ENCODE peak calls at places on chromosomes 4 and X, in eight cellular contexts. One of them, this sample, is unnamed.

GRCh38 chrX:132676561-132677186 is 187.8 kb upstream of the MBNL3 start:
- DNase-seq in breast epithelium: no peak
- DNase-seq in suprapubic skin: no peak
- DNase-seq in stomach: no peak
- DNase-seq in ovary: no peak
- DNase-seq in thyroid gland: no peak
- DNase-seq in HCT116: no peak
- DNase-seq in IMR-90: no peak
- DNase-seq in this sample: no peak

GRCh38 chrX:70554081-70554480 is 109.4 kb downstream of the DLG3 start:
- DNase-seq in breast epithelium: no peak
- DNase-seq in suprapubic skin: no peak
- DNase-seq in stomach: no peak
- DNase-seq in ovary: no peak
- DNase-seq in thyroid gland: no peak
- DNase-seq in HCT116: no peak
- DNase-seq in IMR-90: peak
- DNase-seq in this sample: no peak

GRCh38 chr4:6408263-6408662 is 64.2 kb downstream of the PPP2R2C start:
- DNase-seq in breast epithelium: no peak
- DNase-seq in suprapubic skin: no peak
- DNase-seq in stomach: no peak
- DNase-seq in ovary: no peak
- DNase-seq in thyroid gland: no peak
- DNase-seq in HCT116: peak
- DNase-seq in IMR-90: no peak
- DNase-seq in this sample: no peak

GRCh38 chrX:101408530-101408836 is 461 bp downstream of the HNRNPH2 start:
- DNase-seq in breast epithelium: no peak
- DNase-seq in suprapubic skin: no peak
- DNase-seq in stomach: no peak
- DNase-seq in ovary: no peak
- DNase-seq in thyroid gland: no peak
- DNase-seq in HCT116: no peak
- DNase-seq in IMR-90: no peak
- DNase-seq in this sample: no peak

GRCh38 chrX:153517421-153517820 is at the start of gene ATP2B3:
- DNase-seq in breast epithelium: no peak
- DNase-seq in suprapubic skin: no peak
- DNase-seq in stomach: no peak
- DNase-seq in ovary: no peak
- DNase-seq in thyroid gland: no peak
- DNase-seq in HCT116: no peak
- DNase-seq in IMR-90: no peak
- DNase-seq in this sample: no peak

GRCh38 chr4:180990931-180991330 is 1252.3 kb upstream of the TENM3 start:
- DNase-seq in breast epithelium: no peak
- DNase-seq in suprapubic skin: no peak
- DNase-seq in stomach: no peak
- DNase-seq in ovary: no peak
- DNase-seq in thyroid gland: no peak
- DNase-seq in HCT116: no peak
- DNase-seq in IMR-90: no peak
- DNase-seq in this sample: no peak

GRCh38 chrX:120429776-120430535 is 39.1 kb downstream of the LAMP2 start:
- DNase-seq in breast epithelium: no peak
- DNase-seq in suprapubic skin: no peak
- DNase-seq in stomach: no peak
- DNase-seq in ovary: no peak
- DNase-seq in thyroid gland: no peak
- DNase-seq in HCT116: no peak
- DNase-seq in IMR-90: no peak
- DNase-seq in this sample: no peak

GRCh38 chrX:40446927-40447326 is 133.8 kb upstream of the ATP6AP2 start:
- DNase-seq in breast epithelium: peak
- DNase-seq in suprapubic skin: no peak
- DNase-seq in stomach: peak
- DNase-seq in ovary: no peak
- DNase-seq in thyroid gland: peak
- DNase-seq in HCT116: no peak
- DNase-seq in IMR-90: no peak
- DNase-seq in this sample: no peak

GRCh38 chrX:39258331-39258730 is 457.1 kb downstream of the MID1IP1 start:
- DNase-seq in breast epithelium: no peak
- DNase-seq in suprapubic skin: no peak
- DNase-seq in stomach: no peak
- DNase-seq in ovary: no peak
- DNase-seq in thyroid gland: no peak
- DNase-seq in HCT116: no peak
- DNase-seq in IMR-90: no peak
- DNase-seq in this sample: no peak

GRCh38 chrX:17160971-17161370 is 214.0 kb upstream of the NHS start:
- DNase-seq in breast epithelium: no peak
- DNase-seq in suprapubic skin: no peak
- DNase-seq in stomach: no peak
- DNase-seq in ovary: no peak
- DNase-seq in thyroid gland: no peak
- DNase-seq in HCT116: no peak
- DNase-seq in IMR-90: no peak
- DNase-seq in this sample: no peak

GRCh38 chr4:151569650-151570049 is 160.7 kb downstream of the FHIP1A start:
- DNase-seq in breast epithelium: no peak
- DNase-seq in suprapubic skin: no peak
- DNase-seq in stomach: no peak
- DNase-seq in ovary: no peak
- DNase-seq in thyroid gland: peak
- DNase-seq in HCT116: no peak
- DNase-seq in IMR-90: no peak
- DNase-seq in this sample: no peak

GRCh38 chr4:176735300-176735699 is 57.4 kb downstream of the VEGFC start:
- DNase-seq in breast epithelium: no peak
- DNase-seq in suprapubic skin: no peak
- DNase-seq in stomach: no peak
- DNase-seq in ovary: no peak
- DNase-seq in thyroid gland: no peak
- DNase-seq in HCT116: no peak
- DNase-seq in IMR-90: peak
- DNase-seq in this sample: no peak

GRCh38 chrX:39854772-39855747 is 242.7 kb downstream of the BCOR start:
- DNase-seq in breast epithelium: no peak
- DNase-seq in suprapubic skin: no peak
- DNase-seq in stomach: no peak
- DNase-seq in ovary: no peak
- DNase-seq in thyroid gland: no peak
- DNase-seq in HCT116: no peak
- DNase-seq in IMR-90: no peak
- DNase-seq in this sample: no peak

GRCh38 chr4:151408630-151409469 is at the start of gene FHIP1A:
- DNase-seq in breast epithelium: peak
- DNase-seq in suprapubic skin: peak
- DNase-seq in stomach: peak
- DNase-seq in ovary: peak
- DNase-seq in thyroid gland: peak
- DNase-seq in HCT116: peak
- DNase-seq in IMR-90: peak
- DNase-seq in this sample: peak

GRCh38 chr4:153729901-153730300 is 29.9 kb downstream of the RNF175 start:
- DNase-seq in breast epithelium: no peak
- DNase-seq in suprapubic skin: no peak
- DNase-seq in stomach: no peak
- DNase-seq in ovary: no peak
- DNase-seq in thyroid gland: no peak
- DNase-seq in HCT116: no peak
- DNase-seq in IMR-90: no peak
- DNase-seq in this sample: no peak

GRCh38 chrX:19046343-19047215 is 62.7 kb upstream of the PHKA2 start:
- DNase-seq in breast epithelium: no peak
- DNase-seq in suprapubic skin: no peak
- DNase-seq in stomach: no peak
- DNase-seq in ovary: no peak
- DNase-seq in thyroid gland: no peak
- DNase-seq in HCT116: peak
- DNase-seq in IMR-90: peak
- DNase-seq in this sample: no peak

GRCh38 chrX:49184294-49185061 is 1.7 kb downstream of the PRICKLE3 start:
- DNase-seq in breast epithelium: peak
- DNase-seq in suprapubic skin: peak
- DNase-seq in stomach: peak
- DNase-seq in ovary: peak
- DNase-seq in thyroid gland: peak
- DNase-seq in HCT116: peak
- DNase-seq in IMR-90: peak
- DNase-seq in this sample: peak
- TF ChIP-seq POLR2A in breast epithelium: no peak
- TF ChIP-seq POLR2A in suprapubic skin: no peak
- TF ChIP-seq POLR2A in stomach: no peak
- TF ChIP-seq POLR2A in ovary: peak
- TF ChIP-seq POLR2A in thyroid gland: peak
- TF ChIP-seq POLR2A in HCT116: peak
- TF ChIP-seq POLR2A in IMR-90: no peak
- TF ChIP-seq POLR2A in this sample: peak

DNA sequence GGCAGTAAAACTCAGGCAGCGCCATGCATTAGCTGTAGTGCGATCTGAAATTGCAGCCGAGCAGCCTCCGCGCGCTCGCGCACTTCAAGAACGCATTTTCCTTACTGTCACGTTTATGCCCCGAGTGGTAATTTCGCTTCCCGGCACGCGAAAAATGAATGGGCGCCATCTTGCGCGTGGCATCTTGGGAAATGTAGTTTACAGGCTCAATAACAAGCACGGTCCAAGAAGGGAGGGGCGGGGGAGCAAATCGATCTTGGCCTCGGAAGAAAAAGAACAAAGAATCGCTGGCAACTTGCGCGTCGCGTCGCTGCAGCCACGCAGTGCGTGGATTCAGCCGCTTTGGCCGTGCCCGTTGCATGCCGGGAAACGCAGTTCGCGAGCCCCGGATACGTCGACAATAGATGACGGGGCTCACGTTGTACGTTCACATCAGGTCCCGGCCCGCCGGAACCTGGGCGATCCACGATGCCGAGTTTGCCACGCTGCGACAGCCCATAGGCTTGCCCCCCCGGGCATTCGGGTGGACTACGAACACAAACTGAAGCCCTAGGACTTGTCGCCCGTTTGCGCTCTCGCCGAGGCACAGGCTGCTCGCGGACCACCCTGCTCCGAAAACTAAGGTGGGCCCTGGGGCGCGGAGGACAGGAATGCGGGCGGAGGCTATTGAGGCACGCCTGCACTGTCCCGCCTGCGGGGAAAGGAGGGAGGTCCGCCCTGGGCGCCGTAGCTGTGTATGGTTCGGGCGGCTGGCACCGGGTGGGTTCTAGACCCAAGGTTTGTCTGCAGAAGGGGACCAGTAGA is at the start of gene FTSJ1:
- DNase-seq in breast epithelium: peak
- DNase-seq in suprapubic skin: peak
- DNase-seq in stomach: peak
- DNase-seq in ovary: peak
- DNase-seq in thyroid gland: peak
- DNase-seq in HCT116: peak
- DNase-seq in IMR-90: peak
- DNase-seq in this sample: peak
- TF ChIP-seq POLR2A in breast epithelium: no peak
- TF ChIP-seq POLR2A in suprapubic skin: no peak
- TF ChIP-seq POLR2A in stomach: no peak
- TF ChIP-seq POLR2A in ovary: peak
- TF ChIP-seq POLR2A in thyroid gland: no peak
- TF ChIP-seq POLR2A in HCT116: peak
- TF ChIP-seq POLR2A in IMR-90: peak
- TF ChIP-seq POLR2A in this sample: peak

GRCh38 chr4:139085141-139085540 is 69.6 kb downstream of the NOCT start:
- DNase-seq in breast epithelium: no peak
- DNase-seq in suprapubic skin: no peak
- DNase-seq in stomach: no peak
- DNase-seq in ovary: no peak
- DNase-seq in thyroid gland: no peak
- DNase-seq in HCT116: no peak
- DNase-seq in IMR-90: peak
- DNase-seq in this sample: no peak

GRCh38 chr4:139084425-139085093 is 69.0 kb downstream of the NOCT start:
- DNase-seq in breast epithelium: no peak
- DNase-seq in suprapubic skin: no peak
- DNase-seq in stomach: no peak
- DNase-seq in ovary: no peak
- DNase-seq in thyroid gland: no peak
- DNase-seq in HCT116: no peak
- DNase-seq in IMR-90: no peak
- DNase-seq in this sample: no peak

GRCh38 chr4:139078926-139079325 is 63.3 kb downstream of the NOCT start:
- DNase-seq in breast epithelium: no peak
- DNase-seq in suprapubic skin: no peak
- DNase-seq in stomach: no peak
- DNase-seq in ovary: no peak
- DNase-seq in thyroid gland: no peak
- DNase-seq in HCT116: no peak
- DNase-seq in IMR-90: no peak
- DNase-seq in this sample: no peak

GRCh38 chr4:139083533-139084424 is 68.2 kb downstream of the NOCT start:
- DNase-seq in breast epithelium: peak
- DNase-seq in suprapubic skin: peak
- DNase-seq in stomach: peak
- DNase-seq in ovary: peak
- DNase-seq in thyroid gland: peak
- DNase-seq in HCT116: peak
- DNase-seq in IMR-90: peak
- DNase-seq in this sample: peak

DNA sequence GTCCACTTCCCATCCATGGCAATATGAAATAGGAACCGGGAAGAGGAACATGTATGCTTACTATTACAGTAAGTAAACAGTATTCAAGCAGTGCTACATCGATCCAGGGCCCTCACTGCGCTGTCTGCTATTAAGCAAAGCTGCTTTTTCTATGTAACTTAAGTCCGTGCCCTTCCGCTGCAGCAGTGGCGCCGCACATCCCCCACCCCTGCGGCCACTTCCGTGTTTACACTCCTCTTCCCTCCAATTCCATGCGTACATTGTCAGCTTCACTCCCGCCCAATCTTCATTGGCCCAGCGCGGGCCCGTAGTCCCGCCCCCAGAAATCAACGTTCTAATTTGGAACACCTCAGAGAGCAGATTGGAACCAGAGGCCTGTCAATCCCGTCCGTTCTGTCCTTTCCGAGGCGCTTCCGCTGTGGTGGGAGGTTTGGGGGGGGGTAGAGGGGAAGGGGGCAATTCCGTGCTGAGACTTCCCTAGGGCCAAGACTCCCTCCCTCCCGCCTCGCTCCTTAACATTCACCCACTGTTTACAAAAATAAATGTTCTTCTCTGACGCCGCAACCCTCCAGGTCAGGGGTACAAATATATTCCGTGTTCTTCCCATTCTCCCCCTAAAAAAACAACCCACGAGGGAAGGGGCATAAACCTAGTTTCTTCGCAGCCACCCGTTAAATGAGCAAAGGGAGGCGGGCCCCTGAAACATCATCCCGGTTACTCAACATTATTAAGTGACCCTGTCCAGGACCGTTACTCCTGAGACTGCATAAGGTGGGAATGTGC is 67.4 kb downstream of the NOCT start:
- DNase-seq in breast epithelium: peak
- DNase-seq in suprapubic skin: peak
- DNase-seq in stomach: peak
- DNase-seq in ovary: peak
- DNase-seq in thyroid gland: peak
- DNase-seq in HCT116: peak
- DNase-seq in IMR-90: peak
- DNase-seq in this sample: peak
- TF ChIP-seq POLR2A in breast epithelium: no peak
- TF ChIP-seq POLR2A in suprapubic skin: no peak
- TF ChIP-seq POLR2A in stomach: no peak
- TF ChIP-seq POLR2A in ovary: peak
- TF ChIP-seq POLR2A in thyroid gland: no peak
- TF ChIP-seq POLR2A in HCT116: peak
- TF ChIP-seq POLR2A in IMR-90: no peak
- TF ChIP-seq POLR2A in this sample: peak

GRCh38 chr4:118968006-118968405 is 79.4 kb downstream of the SYNPO2 start:
- DNase-seq in breast epithelium: peak
- DNase-seq in suprapubic skin: no peak
- DNase-seq in stomach: peak
- DNase-seq in ovary: peak
- DNase-seq in thyroid gland: peak
- DNase-seq in HCT116: no peak
- DNase-seq in IMR-90: peak
- DNase-seq in this sample: peak
- TF ChIP-seq POLR2A in breast epithelium: no peak
- TF ChIP-seq POLR2A in suprapubic skin: no peak
- TF ChIP-seq POLR2A in stomach: no peak
- TF ChIP-seq POLR2A in ovary: no peak
- TF ChIP-seq POLR2A in thyroid gland: no peak
- TF ChIP-seq POLR2A in HCT116: no peak
- TF ChIP-seq POLR2A in IMR-90: no peak
- TF ChIP-seq POLR2A in this sample: no peak

This sample was measured in tibial nerve.